ENCODE peak calls at places on chromosomes 6 and 20, in six cellular contexts. P, S, L, H, D and T are unnamed samples.

GRCh38 chr6:45556828-45557227 is 179.1 kb upstream of the SUPT3H start:
- DNase-seq in P (no peak), S (no peak), L (no peak), H (no peak), D (no peak), T (no peak)

GRCh38 chr6:75224303-75224926 is 18.6 kb upstream of the COL12A1 start:
- DNase-seq in P (no peak), S (no peak), L (no peak), H (no peak), D (no peak), T (no peak)

GRCh38 chr6:75402296-75402695 is 91.3 kb downstream of the FILIP1 start:
- DNase-seq in P (no peak), S (no peak), L (peak), H (peak), D (peak), T (no peak)

GRCh38 chr6:95431637-95432228 is 145.6 kb upstream of the MANEA start:
- DNase-seq in P (no peak), S (no peak), L (peak), H (peak), D (no peak), T (no peak)

GRCh38 chr6:11889574-11889973 is 111.0 kb upstream of the ADTRP start:
- DNase-seq in P (no peak), S (no peak), L (no peak), H (no peak), D (no peak), T (no peak)

GRCh38 chr20:62589150-62589498 is 53.2 kb upstream of the SLCO4A1 start:
- DNase-seq in P (no peak), S (no peak), L (no peak), H (no peak), D (no peak), T (no peak)

GRCh38 chr6:108966855-108967755 is 118.9 kb downstream of the ARMC2 start:
- DNase-seq in P (peak), S (no peak), L (peak), H (peak), D (no peak), T (no peak)

GRCh38 chr6:116611020-116611419 is 5.3 kb upstream of the RSPH4A start:
- DNase-seq in P (no peak), S (no peak), L (no peak), H (no peak), D (no peak), T (no peak)

GRCh38 chr6:78489874-78490273 is 377.5 kb upstream of the IRAK1BP1 start:
- DNase-seq in P (no peak), S (no peak), L (no peak), H (peak), D (no peak), T (no peak)

GRCh38 chr6:3615391-3616380 is 135.8 kb downstream of the PXDC1 start:
- DNase-seq in P (no peak), S (no peak), L (no peak), H (no peak), D (no peak), T (no peak)
- TF ChIP-seq CTCF in P (no peak), S (no peak), L (no peak), H (no peak), D (no peak), T (no peak)

DNA sequence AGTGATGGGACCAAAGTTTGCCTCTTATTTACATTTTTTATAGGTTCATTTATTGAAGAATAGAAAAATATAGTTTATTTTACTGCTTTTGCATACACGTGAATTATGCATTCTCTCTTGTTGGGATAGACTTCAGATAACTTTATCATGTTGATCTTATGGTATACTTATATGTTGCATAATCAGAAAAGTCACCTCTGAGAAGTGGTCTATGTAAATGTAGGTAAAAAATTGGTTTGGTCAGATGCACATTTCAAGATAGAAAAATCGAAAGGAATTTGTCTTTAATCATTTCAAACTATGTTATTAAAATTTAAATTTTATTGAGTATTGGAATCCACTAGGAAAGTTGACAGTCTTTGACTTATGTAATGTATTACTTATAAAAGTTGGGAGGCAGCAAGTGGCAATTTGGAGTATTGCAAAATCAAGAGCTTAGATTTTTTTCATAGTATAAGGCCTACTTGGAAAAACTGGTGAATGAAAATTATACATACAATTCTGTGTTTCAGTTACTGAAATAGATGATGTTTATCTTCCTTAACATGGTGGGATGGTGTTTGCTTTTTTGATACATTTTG is 2.4 kb downstream of the PHF3 start:
- DNase-seq in P (no peak), S (no peak), L (peak), H (no peak), D (no peak), T (no peak)
- TF ChIP-seq CTCF in P (no peak), S (no peak), L (no peak), H (no peak), D (no peak), T (no peak)

GRCh38 chr20:25470045-25470444 is 62.6 kb downstream of the GINS1 start:
- DNase-seq in P (no peak), S (peak), L (peak), H (peak), D (no peak), T (no peak)
- TF ChIP-seq CTCF in P (no peak), S (peak), L (peak), H (peak), D (no peak), T (no peak)

GRCh38 chr20:63932606-63933160 is 23.5 kb downstream of the UCKL1 start:
- DNase-seq in P (no peak), S (no peak), L (no peak), H (no peak), D (no peak), T (no peak)

GRCh38 chr20:63935447-63935846 is 20.8 kb downstream of the UCKL1 start:
- DNase-seq in P (no peak), S (no peak), L (no peak), H (no peak), D (no peak), T (no peak)

GRCh38 chr20:63931735-63932134 is 24.5 kb downstream of the UCKL1 start:
- DNase-seq in P (no peak), S (no peak), L (no peak), H (no peak), D (no peak), T (no peak)

GRCh38 chr20:63933646-63934045 is 22.6 kb downstream of the UCKL1 start:
- DNase-seq in P (no peak), S (no peak), L (no peak), H (no peak), D (no peak), T (no peak)

GRCh38 chr20:63934271-63935068 is 21.7 kb downstream of the UCKL1 start:
- DNase-seq in P (no peak), S (no peak), L (no peak), H (no peak), D (no peak), T (no peak)
- TF ChIP-seq CTCF in P (peak), S (peak), L (peak), H (peak), D (no peak), T (no peak)

GRCh38 chr6:19869464-19869863 is 32.3 kb downstream of the ID4 start:
- DNase-seq in P (no peak), S (no peak), L (no peak), H (no peak), D (no peak), T (no peak)
- TF ChIP-seq CTCF in P (no peak), S (no peak), L (no peak), H (peak), D (no peak), T (no peak)

GRCh38 chr6:39901670-39902069 is 32.6 kb downstream of the MOCS1 start:
- DNase-seq in P (no peak), S (no peak), L (no peak), H (no peak), D (peak), T (no peak)

GRCh38 chr6:39903656-39904055 is 30.6 kb downstream of the MOCS1 start:
- DNase-seq in P (no peak), S (no peak), L (no peak), H (no peak), D (peak), T (no peak)

GRCh38 chr6:39902136-39902535 is 32.1 kb downstream of the MOCS1 start:
- DNase-seq in P (no peak), S (no peak), L (no peak), H (no peak), D (peak), T (no peak)

GRCh38 chr6:39901116-39901655 is 33.1 kb downstream of the MOCS1 start:
- DNase-seq in P (no peak), S (no peak), L (no peak), H (no peak), D (peak), T (no peak)

GRCh38 chr6:39902786-39903465 is 31.3 kb downstream of the MOCS1 start:
- DNase-seq in P (no peak), S (no peak), L (no peak), H (no peak), D (peak), T (no peak)
- TF ChIP-seq CTCF in P (no peak), S (no peak), L (no peak), H (peak), D (no peak), T (no peak)

GRCh38 chr6:89080281-89081128 is at the start of gene PNRC1:
- DNase-seq in P (peak), S (peak), L (peak), H (peak), D (peak), T (peak)

GRCh38 chr6:89079611-89080213 is 839 bp upstream of the PNRC1 start:
- DNase-seq in P (peak), S (peak), L (peak), H (peak), D (peak), T (no peak)

GRCh38 chr6:89081423-89082322 is 1.1 kb downstream of the PNRC1 start:
- DNase-seq in P (peak), S (peak), L (peak), H (peak), D (peak), T (peak)

GRCh38 chr6:89082439-89082838 is 1.9 kb downstream of the PNRC1 start:
- DNase-seq in P (no peak), S (no peak), L (peak), H (peak), D (no peak), T (no peak)

GRCh38 chr6:89081129-89081422 is 525 bp downstream of the PNRC1 start:
- DNase-seq in P (no peak), S (no peak), L (no peak), H (no peak), D (no peak), T (no peak)
- TF ChIP-seq CTCF in P (no peak), S (no peak), L (no peak), H (no peak), D (no peak), T (no peak)

GRCh38 chr20:18256440-18257090 is 31.8 kb upstream of the ZNF133 start:
- DNase-seq in P (no peak), S (no peak), L (no peak), H (no peak), D (no peak), T (no peak)
- TF ChIP-seq CTCF in P (no peak), S (no peak), L (no peak), H (no peak), D (no peak), T (no peak)

GRCh38 chr6:133184798-133185380 is 56.3 kb upstream of the EYA4 start:
- DNase-seq in P (no peak), S (no peak), L (peak), H (no peak), D (no peak), T (no peak)
- TF ChIP-seq CTCF in P (peak), S (peak), L (peak), H (peak), D (peak), T (no peak)

GRCh38 chr20:2165871-2166270 is 64.2 kb downstream of the STK35 start:
- DNase-seq in P (no peak), S (no peak), L (no peak), H (no peak), D (no peak), T (no peak)
- TF ChIP-seq CTCF in P (no peak), S (no peak), L (no peak), H (no peak), D (no peak), T (no peak)